ENCODE peak calls at places on chromosomes 5 and 9, in nine cellular contexts. H is tibial nerve, X is esophagus squamous epithelium, W is H1, K is IMR-90, Z is transverse colon, Q is breast epithelium, R is HepG2, S is body of pancreas. F is an unnamed sample. For H3K27me3, the result is how much of the 10 kb centered on the place peaks cover.

GRCh38 chr5:38751103-38751502 is 94.7 kb upstream of the OSMR start:
- DNase-seq in H (no peak), X (no peak), W (no peak), K (no peak), Z (no peak), Q (no peak), R (no peak), S (no peak), F (no peak)

GRCh38 chr5:17022296-17022695 is 86.2 kb upstream of the MYO10 start:
- DNase-seq in H (no peak), X (no peak), W (no peak), K (no peak), Z (no peak), Q (no peak), R (no peak), S (no peak), F (no peak)

GRCh38 chr5:4551034-4551433 is 589.1 kb upstream of the ADAMTS16 start:
- DNase-seq in H (no peak), X (no peak), W (no peak), K (no peak), Z (no peak), Q (no peak), R (no peak), S (no peak), F (no peak)

GRCh38 chr9:112111461-112111860 is 63.6 kb downstream of the SUSD1 start:
- DNase-seq in H (no peak), X (no peak), W (no peak), K (no peak), Z (no peak), Q (no peak), R (no peak), S (no peak), F (no peak)

GRCh38 chr5:140443-140829 is 48.5 kb downstream of the PLEKHG4B start:
- DNase-seq in H (no peak), X (no peak), W (no peak), K (no peak), Z (no peak), Q (no peak), R (no peak), S (no peak), F (no peak)

GRCh38 chr5:160930361-160930760 is 78.3 kb upstream of the ATP10B start:
- DNase-seq in H (no peak), X (no peak), W (peak), K (no peak), Z (no peak), Q (no peak), R (no peak), S (no peak), F (no peak)

GRCh38 chr9:124551472-124552339 is 44.5 kb upstream of the NR5A1 start:
- DNase-seq in H (no peak), X (no peak), W (peak), K (peak), Z (peak), Q (no peak), R (peak), S (peak), F (no peak)

GRCh38 chr5:175824621-175825020 is 46.8 kb upstream of the CPLX2 start:
- DNase-seq in H (no peak), X (no peak), W (no peak), K (no peak), Z (no peak), Q (no peak), R (no peak), S (no peak), F (no peak)

GRCh38 chr5:180470361-180470760 is 23.8 kb upstream of the CNOT6 start:
- DNase-seq in H (no peak), X (no peak), W (no peak), K (no peak), Z (no peak), Q (no peak), R (no peak), S (no peak), F (no peak)

GRCh38 chr5:67156976-67157583 is 39.5 kb downstream of the CD180 start:
- DNase-seq in H (no peak), X (no peak), W (no peak), K (peak), Z (peak), Q (no peak), R (peak), S (peak), F (no peak)

GRCh38 chr5:33641722-33642505 is 201.1 kb downstream of the TARS1 start:
- DNase-seq in H (no peak), X (no peak), W (no peak), K (peak), Z (no peak), Q (no peak), R (no peak), S (no peak), F (no peak)

GRCh38 chr9:104984994-104985393 is 57.0 kb upstream of the ABCA1 start:
- DNase-seq in H (no peak), X (no peak), W (no peak), K (no peak), Z (no peak), Q (no peak), R (no peak), S (no peak), F (no peak)

GRCh38 chr9:27227192-27227591 is 69.8 kb downstream of the EQTN start:
- DNase-seq in H (no peak), X (no peak), W (no peak), K (peak), Z (no peak), Q (no peak), R (peak), S (no peak), F (no peak)

GRCh38 chr5:79712741-79713140 is 23.1 kb downstream of the CMYA5 start:
- DNase-seq in H (no peak), X (no peak), W (no peak), K (no peak), Z (no peak), Q (no peak), R (no peak), S (no peak), F (no peak)

GRCh38 chr5:17094830-17095229 is 122.6 kb upstream of the BASP1 start:
- DNase-seq in H (no peak), X (no peak), W (no peak), K (peak), Z (no peak), Q (no peak), R (no peak), S (no peak), F (no peak)

GRCh38 chr5:148457183-148457620 is 73.4 kb downstream of the FBXO38 start:
- DNase-seq in H (no peak), X (no peak), W (no peak), K (no peak), Z (no peak), Q (no peak), R (no peak), S (no peak), F (no peak)

GRCh38 chr5:160925281-160925680 is 73.3 kb upstream of the ATP10B start:
- DNase-seq in H (no peak), X (no peak), W (no peak), K (no peak), Z (no peak), Q (no peak), R (no peak), S (peak), F (no peak)

GRCh38 chr5:401216-402034 is 41.6 kb upstream of the EXOC3 start:
- DNase-seq in H (no peak), X (no peak), W (no peak), K (no peak), Z (no peak), Q (no peak), R (no peak), S (no peak), F (peak)

GRCh38 chr5:151709109-151709735 is 22.5 kb upstream of the SPARC start:
- DNase-seq in H (no peak), X (no peak), W (no peak), K (no peak), Z (no peak), Q (no peak), R (no peak), S (no peak), F (no peak)

GRCh38 chr9:130001185-130001584 is 41.8 kb downstream of the FNBP1 start:
- DNase-seq in H (no peak), X (no peak), W (no peak), K (no peak), Z (no peak), Q (no peak), R (no peak), S (no peak), F (no peak)
- H3K4me3 ChIP-seq in H (no peak), X (no peak), W (no peak), K (no peak), Z (no peak), Q (no peak), R (no peak), S (no peak), F (no peak)

DNA sequence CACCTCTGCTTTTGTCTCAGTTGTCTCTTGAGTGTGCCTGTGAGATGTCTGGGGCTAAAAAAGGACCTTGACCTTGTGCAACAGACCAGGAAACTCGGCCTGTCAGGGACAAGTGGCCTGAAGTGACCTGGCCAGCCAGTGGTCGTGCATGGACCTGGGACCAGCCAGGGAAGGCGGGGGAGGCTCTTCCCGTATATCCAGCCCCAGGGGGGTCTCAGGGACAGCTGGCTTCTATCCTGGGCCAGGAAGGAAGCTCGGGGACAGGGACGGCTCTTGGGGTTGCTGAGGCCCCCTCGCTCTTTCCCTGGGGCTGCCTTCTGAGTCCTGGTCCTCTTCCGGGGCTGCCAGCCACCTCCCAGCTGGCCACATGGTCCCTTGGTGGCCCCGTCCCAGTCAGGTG is 3.2 kb upstream of the ADAMTSL2 start:
- DNase-seq in H (no peak), X (no peak), W (no peak), K (no peak), Z (no peak), Q (no peak), R (no peak), S (no peak), F (no peak)
- H3K27me3 ChIP-seq in H (under half), X (under half), W (under half), K (half or more), Z (under half), Q (under half), R (under half), S (under half), F (under half)

DNA sequence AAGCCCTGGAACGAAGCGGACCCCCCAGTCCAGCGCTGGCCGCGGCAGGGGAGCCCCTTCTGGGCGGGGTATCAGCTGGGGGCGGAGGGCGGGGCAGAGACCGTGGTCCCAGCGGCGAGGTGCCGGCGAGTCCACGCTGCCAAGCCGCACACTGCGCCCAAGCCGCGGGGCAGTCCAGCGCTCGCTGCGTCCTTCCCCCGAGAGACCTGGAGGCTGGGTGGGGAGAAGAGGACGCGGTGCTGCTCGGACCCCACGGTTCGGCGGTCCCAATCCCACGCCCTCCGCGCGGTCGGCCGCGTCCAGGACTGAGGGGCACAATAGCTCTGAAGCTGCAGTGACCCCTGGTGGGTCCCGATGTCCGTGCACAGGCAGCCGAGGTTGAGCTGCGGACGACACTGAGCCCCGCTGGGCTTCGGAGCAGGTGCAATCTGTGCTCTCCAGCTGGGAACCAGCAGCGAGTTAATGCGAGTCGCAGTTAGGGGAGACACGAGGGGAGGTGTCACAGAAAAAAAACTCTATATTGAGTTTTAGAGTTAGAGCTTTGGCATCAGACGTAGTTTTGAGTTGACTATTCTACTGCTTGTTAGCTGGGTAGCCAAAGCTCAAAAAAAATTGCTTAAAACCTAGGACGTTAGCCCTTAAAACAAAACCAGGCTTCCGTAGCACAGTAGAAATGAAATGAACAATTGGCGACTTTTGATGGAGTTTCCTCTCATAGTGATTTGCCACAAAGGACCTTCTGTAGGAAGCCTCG is 1.2 kb upstream of the EPB41L4A start:
- DNase-seq in H (peak), X (peak), W (peak), K (peak), Z (peak), Q (peak), R (peak), S (peak), F (no peak)
- TF ChIP-seq POLR2A in H (no peak), X (no peak), W (no peak), K (no peak), Z (no peak), Q (no peak), R (no peak), S (no peak), F (no peak)

GRCh38 chr9:91949293-91949945 is 609 bp downstream of the ROR2 start:
- DNase-seq in H (no peak), X (no peak), W (no peak), K (no peak), Z (no peak), Q (no peak), R (no peak), S (no peak), F (no peak)
- H3K4me3 ChIP-seq in H (peak), X (peak), W (peak), K (peak), Z (peak), Q (peak), R (no peak), S (no peak), F (peak)

GRCh38 chr9:110871736-110872135 is 166.5 kb downstream of the LPAR1 start:
- DNase-seq in H (no peak), X (no peak), W (no peak), K (no peak), Z (no peak), Q (no peak), R (no peak), S (no peak), F (no peak)
- H3K27me3 ChIP-seq in H (under half), X (under half), W (under half), K (under half), Z (under half), Q (under half), R (under half), S (under half), F (under half)

DNA sequence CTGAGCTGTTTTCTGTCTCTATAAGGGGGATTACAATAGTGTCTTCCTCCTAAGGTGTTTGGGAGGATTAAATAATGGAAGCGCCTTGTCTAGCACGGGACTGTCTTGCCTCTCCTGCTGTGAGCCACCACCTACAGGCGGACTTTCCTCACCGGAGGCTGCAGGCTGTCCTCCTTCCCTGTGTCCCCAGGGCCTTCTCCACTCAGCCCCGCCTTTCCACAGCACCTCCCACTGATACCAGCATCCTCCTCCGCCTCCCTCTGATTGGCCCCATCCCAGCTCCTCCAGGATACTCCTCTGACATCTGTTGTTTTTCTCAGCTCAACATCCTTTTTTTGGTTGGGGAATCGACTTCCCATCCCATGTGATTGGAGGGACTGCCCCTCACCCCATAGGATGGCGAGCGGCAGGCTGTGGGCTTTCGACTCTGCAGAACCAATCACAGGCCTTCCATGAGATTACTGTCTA is 851 bp upstream of the ZDHHC12 start:
- DNase-seq in H (peak), X (no peak), W (peak), K (peak), Z (peak), Q (no peak), R (peak), S (peak), F (no peak)
- TF ChIP-seq POLR2A in H (no peak), X (no peak), W (no peak), K (no peak), Z (peak), Q (no peak), R (no peak), S (peak), F (no peak)

F was measured in vagina.